ENCODE peak calls at places on chromosome 1, in six cellular contexts. One of them, this sample, is unnamed. For H3K36me3 and H3K4me1, the result is how much of the 10 kb centered on the place peaks cover.

GRCh38 chr1:42017259-42017658 is 98.5 kb upstream of the HIVEP3 start:
- DNase-seq in GM12878: peak
- DNase-seq in K562: no peak
- DNase-seq in H1: no peak
- DNase-seq in SK-N-SH: no peak
- DNase-seq in HCT116: no peak
- DNase-seq in this sample: no peak

GRCh38 chr1:220896088-220896487 is 16.8 kb downstream of the HLX start:
- DNase-seq in GM12878: no peak
- DNase-seq in HCT116: no peak
- DNase-seq in H1: no peak
- DNase-seq in K562: no peak
- DNase-seq in SK-N-SH: no peak
- DNase-seq in this sample: no peak

GRCh38 chr1:45299981-45300668 is 26.6 kb upstream of the HPDL start:
- DNase-seq in GM12878: no peak
- DNase-seq in SK-N-SH: peak
- DNase-seq in H1: peak
- DNase-seq in HCT116: peak
- DNase-seq in K562: peak
- DNase-seq in this sample: peak

GRCh38 chr1:31354266-31354665 is 18.6 kb downstream of the FABP3 start:
- DNase-seq in GM12878: no peak
- DNase-seq in K562: no peak
- DNase-seq in SK-N-SH: no peak
- DNase-seq in H1: no peak
- DNase-seq in HCT116: no peak
- DNase-seq in this sample: no peak

GRCh38 chr1:42957880-42958487 is 684 bp downstream of the SLC2A1 start:
- DNase-seq in SK-N-SH: peak
- DNase-seq in GM12878: no peak
- DNase-seq in K562: peak
- DNase-seq in HCT116: no peak
- DNase-seq in H1: peak
- DNase-seq in this sample: no peak

GRCh38 chr1:9438431-9439073 is 100.7 kb upstream of the SLC25A33 start:
- DNase-seq in HCT116: no peak
- DNase-seq in K562: no peak
- DNase-seq in SK-N-SH: no peak
- DNase-seq in H1: no peak
- DNase-seq in GM12878: no peak
- DNase-seq in this sample: no peak

GRCh38 chr1:209643295-209644020 is 8.8 kb downstream of the LAMB3 start:
- DNase-seq in GM12878: no peak
- DNase-seq in K562: no peak
- DNase-seq in HCT116: no peak
- DNase-seq in SK-N-SH: no peak
- DNase-seq in H1: no peak
- DNase-seq in this sample: no peak

GRCh38 chr1:30852026-30852425 is 56.5 kb downstream of the SDC3 start:
- DNase-seq in H1: no peak
- DNase-seq in HCT116: no peak
- DNase-seq in GM12878: no peak
- DNase-seq in SK-N-SH: no peak
- DNase-seq in K562: no peak
- DNase-seq in this sample: no peak

GRCh38 chr1:93904228-93904627 is 5.0 kb downstream of the GCLM start:
- DNase-seq in K562: no peak
- DNase-seq in H1: no peak
- DNase-seq in SK-N-SH: no peak
- DNase-seq in HCT116: no peak
- DNase-seq in GM12878: no peak
- DNase-seq in this sample: no peak

GRCh38 chr1:161020573-161021167 is at the start of gene F11R:
- DNase-seq in GM12878: no peak
- DNase-seq in H1: peak
- DNase-seq in SK-N-SH: peak
- DNase-seq in K562: peak
- DNase-seq in HCT116: no peak
- DNase-seq in this sample: peak
- TF ChIP-seq YY1 in GM12878: peak
- TF ChIP-seq YY1 in H1: no peak
- TF ChIP-seq YY1 in SK-N-SH: no peak
- TF ChIP-seq YY1 in K562: peak
- TF ChIP-seq YY1 in HCT116: no peak
- TF ChIP-seq YY1 in this sample: no peak

DNA sequence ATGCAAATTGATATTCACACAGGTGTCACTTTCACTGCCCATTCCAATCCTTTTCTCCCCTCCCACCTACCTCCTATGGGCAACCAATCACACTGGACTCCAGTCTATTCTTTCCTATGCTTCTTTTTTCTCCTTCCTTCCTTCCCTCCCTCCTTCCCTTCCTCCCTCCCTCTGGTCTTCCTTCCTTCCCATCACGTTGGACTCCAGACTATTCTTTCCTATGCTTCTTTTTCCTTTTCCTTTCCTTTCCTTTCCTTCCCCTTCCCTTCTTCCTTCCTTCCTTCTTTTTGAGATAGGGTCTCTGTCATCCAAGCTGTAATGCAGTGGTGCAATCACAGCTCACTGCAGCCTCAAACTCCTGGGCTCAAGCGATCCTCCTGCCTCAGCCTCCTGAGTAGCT is 64.6 kb downstream of the GNG4 start:
- DNase-seq in K562: no peak
- DNase-seq in GM12878: no peak
- DNase-seq in HCT116: no peak
- DNase-seq in H1: no peak
- DNase-seq in SK-N-SH: no peak
- DNase-seq in this sample: no peak
- H3K36me3 ChIP-seq in K562: under half
- H3K36me3 ChIP-seq in GM12878: under half
- H3K36me3 ChIP-seq in HCT116: under half
- H3K36me3 ChIP-seq in H1: under half
- H3K36me3 ChIP-seq in SK-N-SH: under half
- H3K36me3 ChIP-seq in this sample: under half

GRCh38 chr1:201540846-201541735 is 2.2 kb downstream of the NAV1 start:
- DNase-seq in HCT116: no peak
- DNase-seq in K562: no peak
- DNase-seq in GM12878: no peak
- DNase-seq in SK-N-SH: no peak
- DNase-seq in H1: no peak
- DNase-seq in this sample: no peak
- H3K4me1 ChIP-seq in HCT116: under half
- H3K4me1 ChIP-seq in K562: under half
- H3K4me1 ChIP-seq in GM12878: under half
- H3K4me1 ChIP-seq in SK-N-SH: under half
- H3K4me1 ChIP-seq in H1: under half
- H3K4me1 ChIP-seq in this sample: under half

GRCh38 chr1:67724928-67725560 is 40.0 kb downstream of the GADD45A start:
- DNase-seq in SK-N-SH: no peak
- DNase-seq in GM12878: no peak
- DNase-seq in H1: no peak
- DNase-seq in HCT116: no peak
- DNase-seq in K562: no peak
- DNase-seq in this sample: no peak

GRCh38 chr1:67721650-67722291 is 36.8 kb downstream of the GADD45A start:
- DNase-seq in H1: no peak
- DNase-seq in GM12878: no peak
- DNase-seq in HCT116: no peak
- DNase-seq in K562: no peak
- DNase-seq in SK-N-SH: no peak
- DNase-seq in this sample: no peak

GRCh38 chr1:67722292-67722944 is 37.4 kb downstream of the GADD45A start:
- DNase-seq in K562: no peak
- DNase-seq in HCT116: no peak
- DNase-seq in H1: no peak
- DNase-seq in GM12878: no peak
- DNase-seq in SK-N-SH: no peak
- DNase-seq in this sample: no peak

GRCh38 chr1:67723126-67723525 is 38.1 kb downstream of the GADD45A start:
- DNase-seq in GM12878: no peak
- DNase-seq in K562: no peak
- DNase-seq in H1: no peak
- DNase-seq in SK-N-SH: no peak
- DNase-seq in HCT116: no peak
- DNase-seq in this sample: no peak

GRCh38 chr1:67723620-67724019 is 38.6 kb downstream of the GADD45A start:
- DNase-seq in H1: no peak
- DNase-seq in K562: peak
- DNase-seq in HCT116: no peak
- DNase-seq in GM12878: no peak
- DNase-seq in SK-N-SH: no peak
- DNase-seq in this sample: no peak
- TF ChIP-seq YY1 in H1: no peak
- TF ChIP-seq YY1 in K562: no peak
- TF ChIP-seq YY1 in HCT116: no peak
- TF ChIP-seq YY1 in GM12878: no peak
- TF ChIP-seq YY1 in SK-N-SH: no peak
- TF ChIP-seq YY1 in this sample: no peak

GRCh38 chr1:156959414-156959813 is 39.0 kb downstream of the LRRC71 start:
- DNase-seq in HCT116: no peak
- DNase-seq in K562: no peak
- DNase-seq in H1: no peak
- DNase-seq in SK-N-SH: no peak
- DNase-seq in GM12878: no peak
- DNase-seq in this sample: no peak
- H3K36me3 ChIP-seq in HCT116: under half
- H3K36me3 ChIP-seq in K562: half or more
- H3K36me3 ChIP-seq in H1: under half
- H3K36me3 ChIP-seq in SK-N-SH: under half
- H3K36me3 ChIP-seq in GM12878: under half
- H3K36me3 ChIP-seq in this sample: half or more

GRCh38 chr1:167492509-167492910 is 25.8 kb downstream of the CD247 start:
- DNase-seq in SK-N-SH: no peak
- DNase-seq in K562: no peak
- DNase-seq in GM12878: peak
- DNase-seq in H1: no peak
- DNase-seq in HCT116: no peak
- DNase-seq in this sample: no peak

GRCh38 chr1:167489581-167490340 is 28.6 kb downstream of the CD247 start:
- DNase-seq in HCT116: no peak
- DNase-seq in SK-N-SH: no peak
- DNase-seq in H1: peak
- DNase-seq in K562: no peak
- DNase-seq in GM12878: no peak
- DNase-seq in this sample: peak

GRCh38 chr1:167490765-167491164 is 27.6 kb downstream of the CD247 start:
- DNase-seq in HCT116: no peak
- DNase-seq in GM12878: no peak
- DNase-seq in SK-N-SH: no peak
- DNase-seq in K562: no peak
- DNase-seq in H1: no peak
- DNase-seq in this sample: no peak

GRCh38 chr1:167493372-167493771 is 25.0 kb downstream of the CD247 start:
- DNase-seq in K562: no peak
- DNase-seq in HCT116: no peak
- DNase-seq in H1: no peak
- DNase-seq in SK-N-SH: no peak
- DNase-seq in GM12878: no peak
- DNase-seq in this sample: no peak

GRCh38 chr1:167491586-167492408 is 26.5 kb downstream of the CD247 start:
- DNase-seq in GM12878: no peak
- DNase-seq in SK-N-SH: no peak
- DNase-seq in HCT116: no peak
- DNase-seq in H1: no peak
- DNase-seq in K562: no peak
- DNase-seq in this sample: no peak
- H3K4me1 ChIP-seq in GM12878: under half
- H3K4me1 ChIP-seq in SK-N-SH: under half
- H3K4me1 ChIP-seq in HCT116: under half
- H3K4me1 ChIP-seq in H1: under half
- H3K4me1 ChIP-seq in K562: under half
- H3K4me1 ChIP-seq in this sample: under half

GRCh38 chr1:154861607-154862094 is 8.4 kb downstream of the KCNN3 start:
- DNase-seq in GM12878: no peak
- DNase-seq in H1: no peak
- DNase-seq in SK-N-SH: no peak
- DNase-seq in HCT116: no peak
- DNase-seq in K562: no peak
- DNase-seq in this sample: no peak
- TF ChIP-seq YY1 in GM12878: no peak
- TF ChIP-seq YY1 in H1: no peak
- TF ChIP-seq YY1 in SK-N-SH: no peak
- TF ChIP-seq YY1 in HCT116: no peak
- TF ChIP-seq YY1 in K562: no peak
- TF ChIP-seq YY1 in this sample: no peak

DNA sequence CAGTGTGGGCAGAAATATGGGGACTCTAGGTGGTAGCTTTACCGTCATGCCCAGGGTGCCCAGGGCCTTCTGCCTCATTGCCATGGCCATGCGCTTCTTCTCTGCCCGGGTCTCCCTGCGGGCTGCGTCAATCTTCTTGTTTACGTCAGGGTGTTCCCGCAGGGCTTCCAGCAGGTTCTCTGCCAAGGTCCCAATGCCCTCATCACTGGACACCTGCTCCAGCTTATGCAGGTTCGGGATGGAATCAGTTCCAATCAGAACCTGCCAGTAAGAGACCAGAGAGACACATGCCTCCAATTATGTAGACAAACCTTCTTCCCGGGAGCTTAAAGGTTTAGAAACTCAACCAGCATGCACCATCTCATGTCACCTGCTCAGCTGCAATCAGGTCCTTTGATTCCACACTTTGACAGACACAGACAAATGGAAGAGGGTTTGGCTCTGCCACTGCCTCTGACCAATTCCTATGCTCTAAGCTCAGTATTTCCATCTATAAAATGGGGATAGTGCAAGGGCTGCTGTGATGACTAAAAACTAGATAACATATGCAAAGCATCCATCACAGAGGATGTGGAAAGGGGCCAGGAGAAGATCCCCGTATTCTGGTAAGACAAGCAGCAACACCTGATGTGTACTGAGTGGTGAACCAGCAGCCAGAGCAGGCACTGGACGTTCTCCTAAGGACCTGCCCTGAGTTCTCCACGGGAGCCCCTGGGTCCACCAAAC is 121.2 kb downstream of the UBR4 start:
- DNase-seq in K562: no peak
- DNase-seq in HCT116: no peak
- DNase-seq in H1: no peak
- DNase-seq in SK-N-SH: no peak
- DNase-seq in GM12878: peak
- DNase-seq in this sample: no peak
- H3K36me3 ChIP-seq in K562: half or more
- H3K36me3 ChIP-seq in HCT116: half or more
- H3K36me3 ChIP-seq in H1: half or more
- H3K36me3 ChIP-seq in SK-N-SH: half or more
- H3K36me3 ChIP-seq in GM12878: under half
- H3K36me3 ChIP-seq in this sample: half or more